ENCODE peak calls at places on chromosomes 16 and 17, in seven cellular contexts. R is mesenchymal stem cell, N is mesendoderm, S is H9, D is IMR-90, M is neuronal stem cell, A is H1. T is an unnamed sample.

GRCh38 chr16:13070268-13070667 is 168.9 kb downstream of the SHISA9 start:
- DNase-seq in M (peak), N (peak), S (peak), A (peak), D (no peak), R (no peak), T (no peak)

GRCh38 chr16:25941800-25942558 is 250.2 kb downstream of the HS3ST4 start:
- DNase-seq in N (no peak), D (no peak), S (no peak), R (peak), A (no peak), M (no peak), T (peak)

GRCh38 chr16:49528035-49528434 is 154.4 kb downstream of the C16orf78 start:
- DNase-seq in D (no peak), S (no peak), M (no peak), R (peak), A (no peak), N (no peak), T (no peak)

GRCh38 chr17:10370209-10370608 is 2.6 kb downstream of the MYH13 start:
- DNase-seq in A (no peak), R (no peak), M (no peak), S (no peak), D (no peak), N (no peak), T (no peak)

GRCh38 chr16:20866161-20866772 is 33.9 kb downstream of the DCUN1D3 start:
- DNase-seq in N (peak), R (peak), A (no peak), D (peak), M (peak), S (peak), T (peak)

GRCh38 chr17:82653651-82654528 is 5.6 kb upstream of the WDR45B start:
- DNase-seq in N (no peak), M (no peak), S (no peak), D (no peak), A (no peak), R (no peak), T (no peak)

GRCh38 chr16:87342978-87343752 is 26.0 kb upstream of the C16orf95 start:
- DNase-seq in D (no peak), N (no peak), M (no peak), A (no peak), S (no peak), R (no peak), T (no peak)

GRCh38 chr16:1554826-1555445 is 21.5 kb downstream of the TMEM204 start:
- DNase-seq in D (no peak), A (no peak), N (no peak), R (no peak), M (no peak), S (no peak), T (no peak)

GRCh38 chr17:81400154-81400938 is 5.1 kb downstream of the BAHCC1 start:
- DNase-seq in R (peak), M (peak), A (no peak), N (peak), S (peak), D (peak), T (no peak)

GRCh38 chr16:86500708-86501510 is 9.4 kb upstream of the FOXF1 start:
- DNase-seq in D (no peak), A (no peak), N (no peak), S (no peak), R (no peak), M (no peak), T (no peak)

GRCh38 chr17:9036336-9036735 is 15.0 kb downstream of the NTN1 start:
- DNase-seq in D (no peak), R (no peak), A (no peak), M (no peak), N (peak), S (no peak), T (peak)
- H4K8ac ChIP-seq in D (no peak), R (no peak), A (no peak), M (no peak), N (no peak), S (no peak), T (no peak)

GRCh38 chr17:2380225-2380922 is 20.5 kb downstream of the MNT start:
- DNase-seq in D (no peak), N (peak), S (no peak), M (no peak), A (no peak), R (no peak), T (peak)
- H4K8ac ChIP-seq in D (no peak), N (no peak), S (no peak), M (no peak), A (no peak), R (no peak), T (peak)

GRCh38 chr17:6789146-6789545 is 13.1 kb downstream of the FBXO39 start:
- DNase-seq in S (no peak), A (no peak), D (no peak), M (no peak), R (no peak), N (no peak), T (no peak)
- H4K8ac ChIP-seq in S (no peak), A (no peak), D (no peak), M (no peak), R (no peak), N (no peak), T (no peak)

DNA sequence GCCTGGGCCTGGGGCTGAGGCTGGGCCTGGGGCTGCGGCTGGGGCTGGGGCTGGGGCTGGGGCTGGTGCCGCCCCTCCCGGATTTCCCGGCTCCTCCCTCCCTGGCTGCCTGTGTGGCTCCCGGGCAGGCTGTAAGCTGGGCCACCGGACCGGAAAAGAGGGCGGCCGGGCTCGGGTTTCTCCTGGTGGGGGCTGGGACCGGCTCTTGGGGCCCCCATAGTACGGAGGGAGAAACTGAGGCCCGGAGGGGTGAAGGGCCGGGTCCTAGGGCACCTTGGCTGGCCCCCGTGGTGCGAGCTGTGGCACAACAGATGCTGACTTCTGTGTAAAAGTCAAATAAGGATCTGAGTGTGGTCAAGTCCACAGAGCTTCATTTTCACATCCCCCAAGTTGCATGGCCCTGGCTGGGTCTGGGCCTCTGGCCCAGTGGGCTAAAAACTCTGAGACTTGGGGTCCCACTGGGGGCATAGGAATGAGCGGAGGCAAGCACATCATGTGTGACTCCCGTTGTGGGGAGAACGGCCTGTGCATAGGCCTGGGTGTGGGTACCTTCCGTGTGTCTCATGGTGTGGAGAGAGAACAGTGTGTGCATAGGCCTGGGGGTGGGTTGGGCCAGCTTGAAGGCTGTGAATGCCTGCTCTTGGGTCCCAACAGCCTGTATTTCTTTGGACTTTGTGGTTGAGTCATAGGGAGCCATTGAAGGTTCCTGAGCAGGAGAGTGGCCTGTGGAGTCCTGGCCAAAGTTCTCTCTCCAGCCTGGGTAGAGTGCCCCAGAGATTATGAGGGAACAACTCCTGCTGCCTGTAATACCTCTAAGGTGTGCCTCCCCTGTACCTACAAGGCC is 123.9 kb upstream of the CIBAR2 start:
- DNase-seq in N (no peak), M (no peak), S (no peak), R (peak), D (no peak), A (no peak), T (no peak)
- H4K8ac ChIP-seq in N (no peak), M (no peak), S (no peak), R (peak), D (peak), A (no peak), T (peak)

DNA sequence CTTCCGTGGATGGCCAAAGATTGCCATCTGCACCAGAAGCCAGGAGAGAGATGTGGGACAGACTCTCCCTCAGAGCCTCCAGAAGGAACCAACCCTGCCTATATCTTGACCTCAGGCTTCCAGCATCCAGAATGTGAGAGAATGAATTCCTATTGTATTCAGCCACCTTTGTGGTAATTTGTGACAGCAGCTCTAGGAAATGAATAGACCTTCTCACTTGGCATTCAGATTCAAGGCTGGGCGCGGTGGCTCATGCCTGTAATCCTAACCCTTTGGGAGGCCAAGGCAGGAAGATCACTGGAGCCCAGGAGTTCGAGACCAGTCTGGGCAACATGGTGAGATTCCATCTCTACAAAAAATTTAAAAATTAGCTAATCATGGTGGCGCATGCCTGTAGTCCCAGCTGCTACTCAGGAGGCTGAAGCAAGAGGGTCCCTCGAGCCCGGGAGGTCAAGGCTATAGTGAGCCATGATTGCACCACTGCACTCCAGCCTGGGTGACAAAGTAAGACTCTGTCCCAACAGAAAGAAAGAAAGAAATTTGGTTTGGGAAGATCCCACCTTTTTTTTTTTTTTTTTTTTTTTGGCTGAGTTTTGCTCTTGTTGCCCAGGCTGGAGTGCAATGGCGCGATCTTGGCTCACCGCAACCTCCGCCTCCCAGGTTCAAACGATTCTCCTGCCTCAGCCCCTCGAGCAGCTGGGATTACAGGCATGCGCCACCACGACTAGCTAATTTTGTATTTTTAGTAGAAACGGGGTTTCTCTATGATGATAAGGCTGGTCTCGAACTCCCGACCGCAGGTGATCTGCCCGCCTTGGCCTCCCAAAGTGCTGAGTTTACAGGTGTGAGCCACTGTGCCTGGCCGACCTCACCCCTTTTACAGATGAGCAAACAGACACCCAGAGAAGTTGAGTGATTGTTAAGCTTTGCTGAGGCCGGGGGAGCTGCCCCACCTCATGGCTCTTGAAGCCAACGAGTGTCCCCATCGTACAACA is 4.3 kb upstream of the CPSF4L start:
- DNase-seq in N (peak), M (no peak), S (no peak), A (no peak), R (no peak), D (no peak), T (peak)
- H4K8ac ChIP-seq in N (no peak), M (no peak), S (no peak), A (no peak), R (no peak), D (no peak), T (no peak)

DNA sequence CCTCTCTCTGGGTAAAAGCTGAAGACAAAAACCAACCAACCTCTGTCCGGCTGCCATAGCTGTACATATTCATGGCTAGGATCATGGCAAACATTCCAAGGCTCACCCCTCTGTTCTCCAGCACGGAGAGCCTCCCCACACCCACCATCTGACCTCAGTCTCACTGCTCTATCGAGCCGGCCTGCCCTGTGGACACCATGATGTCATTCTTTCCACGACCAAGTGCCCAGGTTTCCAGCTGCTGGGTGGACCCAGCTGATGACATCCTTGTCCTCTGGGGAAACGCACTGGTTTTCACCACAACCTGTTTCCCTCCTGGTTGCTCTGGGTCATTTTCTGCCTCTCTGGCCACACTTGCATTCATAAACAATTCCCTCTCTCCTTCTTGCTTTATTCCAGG is 67.7 kb downstream of the NDEL1 start:
- DNase-seq in M (no peak), S (no peak), R (peak), A (no peak), N (no peak), D (no peak), T (no peak)
- H4K8ac ChIP-seq in M (no peak), S (no peak), R (no peak), A (peak), N (no peak), D (no peak), T (no peak)

GRCh38 chr17:68600881-68601564 is at the start of gene FAM20A:
- DNase-seq in M (no peak), S (peak), A (no peak), D (no peak), R (peak), N (peak), T (no peak)
- H4K8ac ChIP-seq in M (no peak), S (no peak), A (peak), D (no peak), R (no peak), N (peak), T (peak)

GRCh38 chr16:69924777-69925191 is 26.4 kb upstream of the CLEC18A start:
- DNase-seq in D (peak), S (no peak), A (no peak), M (no peak), R (peak), N (peak), T (no peak)
- H4K8ac ChIP-seq in D (peak), S (no peak), A (peak), M (no peak), R (peak), N (no peak), T (peak)

T was measured in trophoblast cell.